ENCODE peak calls at places on chromosome 5, in four cellular contexts. Y is IMR-90, E is cardiac muscle cell, M is EL. V is an unnamed sample.

GRCh38 chr5:106258591-106259125 is 1412.1 kb downstream of the EFNA5 start:
- DNase-seq in Y (peak; percentile 40), E (no peak), M (no peak), V (no peak)

GRCh38 chr5:176446884-176447537 is 1.2 kb upstream of the FAF2 start:
- DNase-seq in Y (no peak), E (no peak), M (peak; percentile 5), V (peak; percentile 27)

GRCh38 chr5:42719034-42719433 is 37.6 kb upstream of the CCDC152 start:
- DNase-seq in M (no peak), E (no peak), Y (no peak), V (no peak)

GRCh38 chr5:9903806-9904205 is 273.7 kb upstream of the TAS2R1 start:
- DNase-seq in Y (peak; percentile 62), M (peak; percentile 66), E (no peak), V (no peak)

GRCh38 chr5:92519717-92520632 is 1061.0 kb downstream of the NR2F1-AS1 start:
- DNase-seq in M (no peak), Y (peak; percentile 15), E (no peak), V (no peak)

GRCh38 chr5:119828536-119828935 is 199.2 kb downstream of the FAM170A start:
- DNase-seq in Y (no peak), M (no peak), E (no peak), V (no peak)

GRCh38 chr5:35237580-35238376 is 7.5 kb upstream of the PRLR start:
- DNase-seq in Y (no peak), E (no peak), M (no peak), V (no peak)

GRCh38 chr5:102856374-102856748 is 101.3 kb downstream of the PAM start:
- DNase-seq in Y (peak; percentile 69), M (peak; percentile 78), E (no peak), V (no peak)

GRCh38 chr5:154078305-154078704 is 39.5 kb downstream of the MFAP3 start:
- DNase-seq in Y (no peak), M (peak; percentile 6), E (no peak), V (no peak)

GRCh38 chr5:6365977-6366590 is 12.3 kb downstream of the MED10 start:
- DNase-seq in M (no peak), E (no peak), Y (no peak), V (peak; percentile 63)

GRCh38 chr5:144028644-144029043 is 141.8 kb downstream of the YIPF5 start:
- DNase-seq in E (no peak), M (peak; percentile 84), Y (peak; percentile 84), V (no peak)

GRCh38 chr5:56958595-56958994 is 6.7 kb upstream of the MIER3 start:
- DNase-seq in M (no peak), Y (no peak), E (no peak), V (no peak)

GRCh38 chr5:149007174-149007573 is 55.7 kb downstream of the SH3TC2 start:
- DNase-seq in Y (peak; percentile 83), E (no peak), M (peak; percentile 85), V (no peak)

GRCh38 chr5:114319236-114319635 is 42.6 kb upstream of the KCNN2 start:
- DNase-seq in E (no peak), M (no peak), Y (no peak), V (no peak)

GRCh38 chr5:1917830-1918487 is 35.2 kb upstream of the IRX4 start:
- DNase-seq in M (no peak), E (no peak), Y (no peak), V (no peak)

GRCh38 chr5:157816682-157817268 is 42.2 kb downstream of the CLINT1 start:
- DNase-seq in M (peak; percentile 17), Y (peak; percentile 29), E (peak; percentile 10), V (no peak)

GRCh38 chr5:102628449-102629175 is 126.5 kb upstream of the PAM start:
- DNase-seq in Y (peak; percentile 7), E (no peak), M (peak; percentile 74), V (no peak)

GRCh38 chr5:67983251-67983941 is 232.2 kb upstream of the PIK3R1 start:
- DNase-seq in E (no peak), M (peak; percentile 72), Y (peak; percentile 72), V (no peak)

GRCh38 chr5:174313615-174314014 is 268.1 kb downstream of the NSG2 start:
- DNase-seq in Y (no peak), E (no peak), M (no peak), V (no peak)

GRCh38 chr5:31144364-31144763 is 49.1 kb upstream of the CDH6 start:
- DNase-seq in M (no peak), E (no peak), Y (no peak), V (no peak)